ENCODE peak calls at places on chromosome X, in seven cellular contexts. H is thoracic aorta; S is A549; I is CD8-positive, alpha-beta memory T cell; L is neuronal stem cell; M is CD4-positive, alpha-beta memory T cell; N is psoas muscle. D is an unnamed sample.

GRCh38 chrX:23341452-23341851 is 6.8 kb downstream of the PTCHD1 start:
- DNase-seq in H (no peak), S (no peak), I (no peak), L (no peak), M (no peak), N (no peak), D (no peak)

GRCh38 chrX:45445745-45446412 is 245.2 kb upstream of the DIPK2B start:
- DNase-seq in H (no peak), S (peak; percentile 31), I (no peak), L (no peak), M (no peak), N (no peak), D (no peak)

GRCh38 chrX:31006027-31006426 is 65.8 kb downstream of the FTHL17 start:
- DNase-seq in H (no peak), S (no peak), I (no peak), L (no peak), M (no peak), N (no peak), D (no peak)

GRCh38 chrX:14591976-14592375 is 62.6 kb downstream of the GLRA2 start:
- DNase-seq in H (no peak), S (no peak), I (no peak), L (no peak), M (no peak), N (no peak), D (no peak)

GRCh38 chrX:103343105-103343504 is 13.1 kb downstream of the TCEAL7 start:
- DNase-seq in H (no peak), S (peak; percentile 41), I (peak; percentile 18), L (no peak), M (peak; percentile 32), N (no peak), D (no peak)

GRCh38 chrX:111199505-111199904 is 70.8 kb downstream of the CAPN6 start:
- DNase-seq in H (no peak), S (no peak), I (no peak), L (no peak), M (no peak), N (no peak), D (no peak)

GRCh38 chrX:23766650-23767551 is 16.1 kb upstream of the SAT1 start:
- DNase-seq in H (no peak), S (no peak), I (no peak), L (no peak), M (no peak), N (no peak), D (no peak)

GRCh38 chrX:85365370-85365995 is 14.0 kb downstream of the POF1B start:
- DNase-seq in H (no peak), S (no peak), I (no peak), L (no peak), M (no peak), N (no peak), D (no peak)

GRCh38 chrX:129825746-129826505 is 17.8 kb downstream of the ZDHHC9 start:
- DNase-seq in H (no peak), S (no peak), I (no peak), L (no peak), M (no peak), N (no peak), D (no peak)

GRCh38 chrX:130171446-130172126 is at the start of gene RAB33A:
- DNase-seq in H (no peak), S (no peak), I (peak; percentile 57), L (no peak), M (peak; percentile 59), N (no peak), D (no peak)

GRCh38 chrX:16240231-16240905 is 73.1 kb downstream of the MAGEB17 start:
- DNase-seq in H (no peak), S (peak; percentile 1), I (no peak), L (no peak), M (no peak), N (no peak), D (no peak)

GRCh38 chrX:106611323-106611681 is 476 bp upstream of the RADX start:
- DNase-seq in H (no peak), S (no peak), I (no peak), L (no peak), M (no peak), N (no peak), D (no peak)

GRCh38 chrX:101693476-101693875 is 33.8 kb upstream of the ARMCX2 start:
- DNase-seq in H (no peak), S (no peak), I (no peak), L (no peak), M (no peak), N (no peak), D (no peak)

GRCh38 chrX:27086221-27086620 is 376.9 kb downstream of the PPP4R3C start:
- DNase-seq in H (no peak), S (no peak), I (no peak), L (peak; percentile 27), M (no peak), N (no peak), D (no peak)

GRCh38 chrX:40154853-40155616 is 57.3 kb upstream of the BCOR start:
- DNase-seq in H (no peak), S (peak; percentile 74), I (no peak), L (no peak), M (peak; percentile 36), N (peak; percentile 84), D (no peak)

GRCh38 chrX:45046417-45046816 is 154.3 kb downstream of the DIPK2B start:
- DNase-seq in H (no peak), S (no peak), I (no peak), L (no peak), M (no peak), N (no peak), D (no peak)

GRCh38 chrX:115949900-115950822 is 220.4 kb upstream of the AGTR2 start:
- DNase-seq in H (no peak), S (no peak), I (no peak), L (no peak), M (no peak), N (peak; percentile 58), D (peak; percentile 50)

GRCh38 chrX:111857534-111857933 is 18.4 kb upstream of the TRPC5OS start:
- DNase-seq in H (no peak), S (no peak), I (no peak), L (no peak), M (no peak), N (no peak), D (no peak)

GRCh38 chrX:43969504-43970501 is 3.4 kb downstream of the NDP start:
- DNase-seq in H (no peak), S (peak; percentile 2), I (no peak), L (peak; percentile 49), M (no peak), N (no peak), D (no peak)

GRCh38 chrX:49269768-49270248 is at the start of gene PPP1R3F:
- DNase-seq in H (no peak), S (no peak), I (no peak), L (no peak), M (peak; percentile 53), N (peak; percentile 65), D (no peak)

GRCh38 chrX:119381349-119381944 is 17.7 kb upstream of the SLC25A43 start:
- DNase-seq in H (no peak), S (no peak), I (no peak), L (no peak), M (no peak), N (no peak), D (no peak)

GRCh38 chrX:8851487-8851886 is 50.3 kb upstream of the FAM9A start:
- DNase-seq in H (no peak), S (no peak), I (no peak), L (no peak), M (no peak), N (no peak), D (no peak)

GRCh38 chrX:8849462-8849861 is 48.3 kb upstream of the FAM9A start:
- DNase-seq in H (no peak), S (peak; percentile 34), I (no peak), L (no peak), M (no peak), N (no peak), D (no peak)

GRCh38 chrX:8848921-8849320 is 47.7 kb upstream of the FAM9A start:
- DNase-seq in H (no peak), S (no peak), I (no peak), L (no peak), M (no peak), N (no peak), D (no peak)

GRCh38 chrX:8846271-8846670 is 45.1 kb upstream of the FAM9A start:
- DNase-seq in H (no peak), S (no peak), I (no peak), L (no peak), M (no peak), N (no peak), D (no peak)

DNA sequence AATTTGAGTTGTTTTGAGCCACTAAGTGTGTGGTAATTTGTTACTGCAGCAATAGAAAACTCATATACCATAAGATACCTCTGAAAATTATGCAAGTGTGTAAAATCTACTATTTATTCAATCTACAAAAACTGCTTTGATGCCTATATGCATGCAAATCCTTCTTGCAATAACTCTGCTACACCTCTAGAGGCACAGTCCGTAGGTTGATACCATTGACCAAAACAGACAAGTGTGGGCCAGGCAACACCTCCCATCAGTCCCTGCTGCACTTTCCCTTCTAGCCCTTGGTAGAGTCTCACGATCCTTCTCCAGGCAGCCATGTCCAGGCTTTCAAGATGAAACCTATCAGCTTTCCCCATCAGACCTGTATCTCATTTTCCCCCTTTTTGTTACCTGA is 48.8 kb upstream of the FAM9A start:
- DNase-seq in H (no peak), S (peak; percentile 19), I (no peak), L (no peak), M (no peak), N (no peak), D (no peak)
- H3K4me1 ChIP-seq in H (no peaks in the 10 kb centered on the region), S (peaks cover 51% of the 10 kb centered on the region), I (no peaks in the 10 kb centered on the region), L (no peaks in the 10 kb centered on the region), M (no peaks in the 10 kb centered on the region), N (no peaks in the 10 kb centered on the region), D (no peaks in the 10 kb centered on the region)

GRCh38 chrX:148823986-148824385 is 323.6 kb downstream of the AFF2 start:
- DNase-seq in H (no peak), S (no peak), I (no peak), L (no peak), M (no peak), N (no peak), D (no peak)
- H3K4me3 ChIP-seq in H (no peak overlapping the region), S (no peak overlapping the region), I (no peak overlapping the region), L (no peak overlapping the region), M (no peak overlapping the region), N (no peak overlapping the region), D (no peak overlapping the region)

GRCh38 chrX:143854006-143854405 is 29.9 kb upstream of the UBE2NL start:
- DNase-seq in H (no peak), S (no peak), I (no peak), L (no peak), M (no peak), N (no peak), D (no peak)
- H3K27ac ChIP-seq in H (no peak overlapping the region), S (no peak overlapping the region), I (no peak overlapping the region), L (no peak overlapping the region), M (no peak overlapping the region), N (no peak overlapping the region), D (no peak overlapping the region)

GRCh38 chrX:153317306-153317705 is 4.3 kb downstream of the PNMA6F start:
- DNase-seq in H (no peak), S (no peak), I (no peak), L (no peak), M (no peak), N (no peak), D (no peak)

GRCh38 chrX:153319295-153319694 is 2.3 kb downstream of the PNMA6F start:
- DNase-seq in H (no peak), S (no peak), I (no peak), L (no peak), M (no peak), N (no peak), D (no peak)

GRCh38 chrX:153318811-153319210 is 2.8 kb downstream of the PNMA6F start:
- DNase-seq in H (no peak), S (no peak), I (no peak), L (no peak), M (no peak), N (no peak), D (no peak)

GRCh38 chrX:153321381-153322105 is at the start of gene PNMA6F:
- DNase-seq in H (no peak), S (no peak), I (no peak), L (no peak), M (no peak), N (no peak), D (peak; percentile 24)

GRCh38 chrX:153317996-153318722 is 3.4 kb downstream of the PNMA6F start:
- DNase-seq in H (no peak), S (no peak), I (no peak), L (no peak), M (no peak), N (no peak), D (no peak)
- H3K4me1 ChIP-seq in H (no peaks in the 10 kb centered on the region), S (no peaks in the 10 kb centered on the region), I (no peaks in the 10 kb centered on the region), L (no peaks in the 10 kb centered on the region), M (no peaks in the 10 kb centered on the region), N (no peaks in the 10 kb centered on the region), D (no peaks in the 10 kb centered on the region)